ENCODE peak calls at places on chromosomes 12 and 14, in eight cellular contexts. O is esophagus squamous epithelium, P is endodermal cell, Y is cardiac muscle cell, U is fibroblast of lung, Q is GM23338, Z is fibroblast of mammary gland, F is GM13977. A is an unnamed sample.

GRCh38 chr12:51482808-51483532 is 58.3 kb downstream of the SLC4A8 start:
- DNase-seq in O (no peak), P (no peak), Y (no peak), U (peak), Q (no peak), Z (no peak), F (no peak), A (no peak)

GRCh38 chr12:51033048-51033447 is 6.9 kb upstream of the SLC11A2 start:
- DNase-seq in O (no peak), P (no peak), Y (no peak), U (no peak), Q (no peak), Z (no peak), F (no peak), A (no peak)

GRCh38 chr12:113858828-113859386 is 107.2 kb downstream of the RBM19 start:
- DNase-seq in O (no peak), P (no peak), Y (no peak), U (no peak), Q (no peak), Z (no peak), F (no peak), A (no peak)

GRCh38 chr12:58592817-58593216 is 327.5 kb downstream of the LRIG3 start:
- DNase-seq in O (no peak), P (no peak), Y (no peak), U (peak), Q (no peak), Z (peak), F (no peak), A (peak)

GRCh38 chr12:24404086-24404815 is 454.8 kb upstream of the SOX5 start:
- DNase-seq in O (no peak), P (no peak), Y (no peak), U (peak), Q (no peak), Z (peak), F (no peak), A (peak)

GRCh38 chr14:90140298-90140955 is 78.6 kb downstream of the KCNK13 start:
- DNase-seq in O (no peak), P (no peak), Y (no peak), U (peak), Q (peak), Z (peak), F (no peak), A (peak)

GRCh38 chr12:100234166-100234565 is 32.7 kb downstream of the DEPDC4 start:
- DNase-seq in O (no peak), P (no peak), Y (peak), U (peak), Q (peak), Z (peak), F (no peak), A (peak)

GRCh38 chr14:101620039-101620788 is 58.9 kb downstream of the DIO3 start:
- DNase-seq in O (no peak), P (no peak), Y (no peak), U (no peak), Q (no peak), Z (no peak), F (no peak), A (no peak)

GRCh38 chr12:124518051-124518932 is 49.1 kb downstream of the NCOR2 start:
- DNase-seq in O (peak), P (peak), Y (peak), U (peak), Q (no peak), Z (peak), F (no peak), A (peak)

DNA sequence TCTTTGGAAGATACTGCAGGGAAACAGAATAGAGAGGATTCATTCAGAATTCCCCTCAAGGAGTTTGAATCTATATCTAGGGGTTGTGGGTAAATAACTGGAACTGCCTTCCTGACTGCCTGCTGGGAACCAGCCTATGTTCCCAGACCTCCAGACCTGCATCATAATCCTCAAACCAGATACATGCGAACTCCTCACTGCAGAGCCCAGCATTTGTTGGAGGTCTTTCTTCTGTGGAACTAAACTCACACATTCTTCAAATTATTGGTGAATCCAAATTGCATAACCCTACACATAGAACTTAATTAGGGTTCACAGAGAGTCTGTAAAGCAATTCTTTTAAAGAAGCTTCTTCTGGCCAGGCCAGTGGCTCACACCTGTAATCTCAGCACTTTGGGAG is 40.9 kb downstream of the GPR19 start:
- DNase-seq in O (no peak), P (no peak), Y (no peak), U (no peak), Q (no peak), Z (no peak), F (no peak), A (peak)
- TF ChIP-seq CTCF in O (no peak), P (no peak), Y (no peak), U (no peak), Q (no peak), Z (no peak), F (no peak), A (no peak)

DNA sequence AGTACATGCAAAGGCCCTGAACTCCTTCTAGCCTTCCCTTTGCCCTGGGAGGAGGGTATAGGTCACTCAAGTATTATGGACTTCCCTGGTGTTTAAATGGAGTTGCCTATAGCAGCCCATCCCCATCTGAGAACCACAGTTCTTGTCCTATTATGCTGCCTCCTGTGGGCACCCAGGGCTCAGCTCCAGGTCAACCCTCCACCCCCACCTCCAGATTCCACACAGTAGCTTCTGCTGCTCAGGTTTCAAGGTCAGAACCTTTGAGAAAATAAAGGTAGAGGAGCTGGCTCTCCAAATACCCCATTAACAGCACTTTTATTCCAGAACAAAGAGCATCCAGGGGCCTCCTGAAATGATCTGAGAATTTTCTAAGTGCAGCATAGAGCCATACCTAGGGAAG is 57.4 kb downstream of the ACTN1 start:
- DNase-seq in O (no peak), P (peak), Y (peak), U (no peak), Q (peak), Z (no peak), F (no peak), A (no peak)
- TF ChIP-seq CTCF in O (no peak), P (peak), Y (peak), U (no peak), Q (peak), Z (no peak), F (no peak), A (peak)

DNA sequence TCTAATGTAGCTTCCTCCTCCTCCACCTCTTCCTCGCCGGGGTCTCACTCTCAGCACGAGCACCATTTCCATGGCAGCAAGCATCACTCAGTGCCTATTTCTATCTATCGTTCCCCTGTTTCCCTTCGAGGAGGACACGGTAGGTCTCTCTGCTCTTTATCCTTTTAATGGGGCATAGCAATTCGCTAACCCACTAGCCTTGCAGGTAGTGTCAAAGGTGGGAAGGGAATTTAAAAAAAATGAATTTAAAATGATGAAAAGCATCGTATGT is 931.0 kb downstream of the DIO2 start:
- DNase-seq in O (no peak), P (no peak), Y (no peak), U (no peak), Q (no peak), Z (no peak), F (no peak), A (no peak)
- TF ChIP-seq CTCF in O (no peak), P (no peak), Y (no peak), U (no peak), Q (no peak), Z (no peak), F (no peak), A (no peak)

GRCh38 chr12:122352394-122352793 is 70.1 kb downstream of the CLIP1 start:
- DNase-seq in O (no peak), P (no peak), Y (no peak), U (no peak), Q (no peak), Z (no peak), F (no peak), A (no peak)

GRCh38 chr12:122355702-122356101 is 66.8 kb downstream of the CLIP1 start:
- DNase-seq in O (no peak), P (peak), Y (no peak), U (no peak), Q (no peak), Z (no peak), F (no peak), A (no peak)

GRCh38 chr12:122350444-122350843 is 72.0 kb downstream of the CLIP1 start:
- DNase-seq in O (no peak), P (no peak), Y (no peak), U (peak), Q (no peak), Z (peak), F (no peak), A (peak)

GRCh38 chr12:122356192-122356635 is 66.3 kb downstream of the CLIP1 start:
- DNase-seq in O (no peak), P (peak), Y (peak), U (peak), Q (peak), Z (peak), F (peak), A (peak)

GRCh38 chr12:122354958-122355641 is 67.4 kb downstream of the CLIP1 start:
- DNase-seq in O (no peak), P (peak), Y (no peak), U (no peak), Q (no peak), Z (no peak), F (no peak), A (no peak)
- TF ChIP-seq CTCF in O (no peak), P (no peak), Y (no peak), U (no peak), Q (no peak), Z (no peak), F (no peak), A (no peak)

GRCh38 chr12:25401547-25402345 is 151.0 kb upstream of the KRAS start:
- DNase-seq in O (no peak), P (no peak), Y (no peak), U (no peak), Q (no peak), Z (peak), F (no peak), A (peak)

GRCh38 chr12:25404955-25405354 is 148.1 kb downstream of the LMNTD1 start:
- DNase-seq in O (no peak), P (peak), Y (no peak), U (no peak), Q (peak), Z (no peak), F (no peak), A (no peak)
- TF ChIP-seq CTCF in O (no peak), P (no peak), Y (no peak), U (no peak), Q (no peak), Z (no peak), F (no peak), A (no peak)

DNA sequence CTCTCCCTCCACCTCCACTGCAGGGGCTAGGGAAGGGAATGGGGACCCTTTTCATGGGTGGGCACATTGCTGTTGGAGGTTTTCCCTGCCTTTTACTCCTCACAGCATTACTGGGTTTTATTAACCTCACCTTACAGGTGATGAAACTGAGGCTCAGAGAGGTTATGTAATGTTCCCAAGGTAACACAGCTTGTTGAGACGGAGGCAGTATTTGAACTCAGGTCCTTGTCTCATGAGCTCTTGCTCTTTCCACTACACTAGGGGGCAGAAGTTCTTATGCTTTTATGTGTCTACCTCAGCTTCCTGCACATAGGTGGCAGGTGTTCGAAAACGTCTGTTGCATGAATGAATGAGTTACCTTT is 11.7 kb downstream of the CISTR start:
- DNase-seq in O (no peak), P (no peak), Y (no peak), U (no peak), Q (no peak), Z (no peak), F (no peak), A (no peak)
- TF ChIP-seq CTCF in O (no peak), P (no peak), Y (no peak), U (no peak), Q (peak), Z (no peak), F (no peak), A (no peak)